ENCODE peak calls at places on chromosomes 13 and 19, in six cellular contexts. X, K, N, T, I and E are unnamed samples.

GRCh38 chr13:42484396-42484795 is 89.6 kb upstream of the TNFSF11 start:
- DNase-seq in K (no peak), N (no peak), T (no peak), X (no peak), I (no peak), E (no peak)

GRCh38 chr13:110471156-110471832 is 90.2 kb downstream of the RAB20 start:
- DNase-seq in N (no peak), T (no peak), X (no peak), K (peak; percentile 41), I (no peak), E (peak; percentile 61)

GRCh38 chr19:3626473-3627350 is at the start of gene CACTIN:
- DNase-seq in K (peak; percentile 99), X (peak; percentile 99), I (peak; percentile 96), N (peak; percentile 99), T (peak; percentile 80), E (peak; percentile 98)

GRCh38 chr13:100666124-100666523 is 8.5 kb downstream of the TMTC4 start:
- DNase-seq in K (no peak), N (no peak), X (no peak), T (no peak), I (no peak), E (no peak)

GRCh38 chr19:29404015-29404414 is 121.8 kb upstream of the VSTM2B start:
- DNase-seq in X (no peak), I (no peak), T (no peak), K (no peak), N (no peak), E (no peak)

GRCh38 chr19:54674021-54674617 is 11.3 kb downstream of the LILRB4 start:
- DNase-seq in N (no peak), X (no peak), I (peak; percentile 34), K (no peak), T (peak; percentile 30), E (no peak)

GRCh38 chr13:90311929-90312328 is 1035.6 kb upstream of the MIR17HG start:
- DNase-seq in N (no peak), K (no peak), T (no peak), I (no peak), X (no peak), E (no peak)

GRCh38 chr13:30785146-30785845 is 50.0 kb downstream of the ALOX5AP start:
- DNase-seq in X (no peak), T (no peak), N (no peak), I (no peak), K (no peak), E (no peak)

GRCh38 chr19:46659151-46660007 is 1.6 kb downstream of the DACT3 start:
- DNase-seq in X (peak; percentile 70), N (no peak), K (peak; percentile 31), T (no peak), I (no peak), E (peak; percentile 75)

GRCh38 chr13:45200701-45201230 is at the start of gene KCTD4:
- DNase-seq in T (no peak), K (no peak), N (no peak), X (no peak), I (no peak), E (no peak)

GRCh38 chr13:21088534-21088933 is 27.1 kb upstream of the LATS2 start:
- DNase-seq in N (no peak), I (no peak), T (no peak), K (no peak), X (no peak), E (no peak)

GRCh38 chr19:5128251-5128931 is 159.5 kb downstream of the KDM4B start:
- DNase-seq in X (no peak), I (no peak), N (no peak), T (no peak), K (no peak), E (peak; percentile 72)

GRCh38 chr13:108734676-108735075 is 105.3 kb downstream of the MYO16 start:
- DNase-seq in X (no peak), K (no peak), I (peak; percentile 43), N (no peak), T (no peak), E (no peak)

GRCh38 chr13:38636756-38637155 is 50.1 kb upstream of the FREM2 start:
- DNase-seq in I (no peak), X (no peak), N (no peak), K (peak; percentile 11), T (no peak), E (no peak)

GRCh38 chr19:17220207-17220758 is 5.1 kb downstream of the USE1 start:
- DNase-seq in N (no peak), T (no peak), X (no peak), K (peak; percentile 52), I (no peak), E (no peak)

GRCh38 chr19:38617764-38618589 is at the start of gene MAP4K1:
- DNase-seq in X (peak; percentile 77), I (no peak), K (peak; percentile 78), T (no peak), N (no peak), E (peak; percentile 37)

GRCh38 chr13:21342699-21343442 is 116.2 kb downstream of the ZDHHC20 start:
- DNase-seq in X (no peak), N (no peak), T (no peak), K (no peak), I (no peak), E (no peak)

GRCh38 chr19:22935151-22935550 is 67.8 kb downstream of the ZNF728 start:
- DNase-seq in I (no peak), N (no peak), X (no peak), K (no peak), T (no peak), E (no peak)

GRCh38 chr13:80342541-80343371 is 1.8 kb upstream of the SPRY2 start:
- DNase-seq in N (peak; percentile 82), T (no peak), X (peak; percentile 88), I (no peak), K (peak; percentile 87), E (peak; percentile 90)

GRCh38 chr13:30796833-30797601 is 61.7 kb downstream of the ALOX5AP start:
- DNase-seq in X (no peak), T (no peak), K (no peak), N (peak; percentile 70), I (no peak), E (no peak)

GRCh38 chr13:25690582-25690981 is 318.8 kb downstream of the ATP8A2 start:
- DNase-seq in K (no peak), X (no peak), T (no peak), I (no peak), N (no peak), E (no peak)

GRCh38 chr13:28408235-28408848 is 86.6 kb downstream of the FLT1 start:
- DNase-seq in N (no peak), K (no peak), I (no peak), T (no peak), X (no peak), E (no peak)

GRCh38 chr13:73081256-73081915 is 22.6 kb downstream of the KLF5 start:
- DNase-seq in N (no peak), X (no peak), I (no peak), T (no peak), K (no peak), E (no peak)

GRCh38 chr19:58278156-58279041 is at the start of gene ZNF8:
- DNase-seq in T (peak; percentile 93), K (peak; percentile 98), X (peak; percentile 98), N (peak; percentile 95), I (peak; percentile 95), E (peak; percentile 97)

GRCh38 chr19:58277748-58278147 is 1.0 kb upstream of the ZNF8 start:
- DNase-seq in N (no peak), T (no peak), I (no peak), X (no peak), K (no peak), E (no peak)

GRCh38 chr19:58277197-58277596 is 1.6 kb upstream of the ZNF8 start:
- DNase-seq in I (no peak), K (no peak), X (no peak), N (no peak), T (no peak), E (no peak)

GRCh38 chr19:58279042-58279924 is 528 bp downstream of the ZNF8 start:
- DNase-seq in K (peak; percentile 63), I (no peak), X (peak; percentile 80), T (no peak), N (peak; percentile 57), E (peak; percentile 54)

GRCh38 chr19:58279925-58280316 is 1.2 kb downstream of the ZNF8 start:
- DNase-seq in K (no peak), I (no peak), N (no peak), T (no peak), X (no peak), E (no peak)
- H3K9me3 ChIP-seq in K (peaks cover 4% of the 10 kb centered on the region), I (no peaks in the 10 kb centered on the region), N (peaks cover 54% of the 10 kb centered on the region), T (peaks cover 14% of the 10 kb centered on the region), X (peaks cover under 1% of the 10 kb centered on the region), E (peaks cover 38% of the 10 kb centered on the region)

GRCh38 chr13:39786091-39786490 is 130.6 kb downstream of the COG6 start:
- DNase-seq in K (no peak), T (no peak), N (no peak), I (no peak), X (no peak), E (no peak)
- TF ChIP-seq POLR2AphosphoS5 in K (no peak), T (no peak), N (no peak), I (no peak), X (no peak), E (no peak)

GRCh38 chr19:45178262-45179062 is at the start of gene BLOC1S3:
- DNase-seq in I (peak; percentile 100), T (peak; percentile 99), X (peak; percentile 100), N (peak; percentile 100), K (peak; percentile 100), E (peak; percentile 100)
- TF ChIP-seq CTCF in I (no peak), T (no peak), X (no peak), N (no peak), K (peak; percentile 33), E (peak; percentile 70)

GRCh38 chr19:57757941-57758340 is 11.3 kb downstream of the ZNF776 start:
- DNase-seq in N (no peak), T (no peak), K (no peak), X (no peak), I (no peak), E (no peak)

GRCh38 chr19:57759096-57759495 is 10.4 kb upstream of the ZNF586 start:
- DNase-seq in K (no peak), I (no peak), N (no peak), T (no peak), X (no peak), E (no peak)

GRCh38 chr19:57755031-57755430 is 8.4 kb downstream of the ZNF776 start:
- DNase-seq in X (no peak), K (no peak), N (no peak), T (no peak), I (no peak), E (no peak)

GRCh38 chr19:57754091-57754673 is 7.6 kb downstream of the ZNF776 start:
- DNase-seq in X (no peak), K (no peak), T (no peak), I (no peak), N (no peak), E (no peak)
- H3K9me3 ChIP-seq in X (peaks cover 50% of the 10 kb centered on the region), K (peaks cover 58% of the 10 kb centered on the region), T (peaks cover 63% of the 10 kb centered on the region), I (peaks cover 42% of the 10 kb centered on the region), N (peaks cover 98% of the 10 kb centered on the region), E (peaks cover 93% of the 10 kb centered on the region)